ENCODE peak calls at places on chromosomes 12 and 14, in six cellular contexts. X is stomach, W is neural progenitor cell, I is tibial artery, U is lower lobe of right lung, P is fibroblast of lung. V is an unnamed sample. For H3K4me1, the result is how much of the 10 kb centered on the place peaks cover.

GRCh38 chr12:31772685-31773222 is 43.9 kb upstream of the AMN1 start:
- DNase-seq in X (no peak), W (no peak), I (no peak), U (no peak), P (no peak), V (no peak)

GRCh38 chr12:5796171-5797091 is 148.6 kb downstream of the ANO2 start:
- DNase-seq in X (peak), W (peak), I (no peak), U (peak), P (no peak), V (no peak)

GRCh38 chr12:124856842-124857178 is 6.9 kb downstream of the SCARB1 start:
- DNase-seq in X (no peak), W (no peak), I (no peak), U (no peak), P (no peak), V (no peak)

GRCh38 chr12:132766380-132767085 is 4.9 kb upstream of the ANKLE2 start:
- DNase-seq in X (peak), W (no peak), I (no peak), U (peak), P (peak), V (no peak)

GRCh38 chr14:95496690-95497241 is 19.7 kb downstream of the SYNE3 start:
- DNase-seq in X (no peak), W (no peak), I (no peak), U (no peak), P (peak), V (no peak)

GRCh38 chr14:61925043-61925442 is 162.8 kb downstream of the SNAPC1 start:
- DNase-seq in X (no peak), W (peak), I (no peak), U (no peak), P (peak), V (no peak)

GRCh38 chr12:108657130-108657745 is 23.5 kb upstream of the SELPLG start:
- DNase-seq in X (no peak), W (peak), I (no peak), U (no peak), P (no peak), V (no peak)

GRCh38 chr12:124386661-124387509 is 92.0 kb downstream of the RFLNA start:
- DNase-seq in X (no peak), W (no peak), I (no peak), U (no peak), P (no peak), V (no peak)

GRCh38 chr14:49972199-49972671 is 79.4 kb downstream of the ARF6 start:
- DNase-seq in X (no peak), W (no peak), I (no peak), U (no peak), P (peak), V (no peak)

GRCh38 chr12:122018937-122019336 is 2.7 kb upstream of the BCL7A start:
- DNase-seq in X (no peak), W (no peak), I (no peak), U (no peak), P (no peak), V (no peak)

GRCh38 chr14:68780358-68781160 is 12.3 kb downstream of the ZFP36L1 start:
- DNase-seq in X (peak), W (peak), I (peak), U (no peak), P (peak), V (peak)

GRCh38 chr12:17296882-17297281 is 690.9 kb upstream of the LMO3 start:
- DNase-seq in X (no peak), W (no peak), I (no peak), U (no peak), P (no peak), V (no peak)

GRCh38 chr14:99820702-99821331 is 27.6 kb downstream of the EML1 start:
- DNase-seq in X (no peak), W (no peak), I (no peak), U (no peak), P (no peak), V (no peak)

GRCh38 chr14:78135450-78135891 is 34.7 kb upstream of the NRXN3 start:
- DNase-seq in X (no peak), W (no peak), I (no peak), U (no peak), P (peak), V (no peak)

DNA sequence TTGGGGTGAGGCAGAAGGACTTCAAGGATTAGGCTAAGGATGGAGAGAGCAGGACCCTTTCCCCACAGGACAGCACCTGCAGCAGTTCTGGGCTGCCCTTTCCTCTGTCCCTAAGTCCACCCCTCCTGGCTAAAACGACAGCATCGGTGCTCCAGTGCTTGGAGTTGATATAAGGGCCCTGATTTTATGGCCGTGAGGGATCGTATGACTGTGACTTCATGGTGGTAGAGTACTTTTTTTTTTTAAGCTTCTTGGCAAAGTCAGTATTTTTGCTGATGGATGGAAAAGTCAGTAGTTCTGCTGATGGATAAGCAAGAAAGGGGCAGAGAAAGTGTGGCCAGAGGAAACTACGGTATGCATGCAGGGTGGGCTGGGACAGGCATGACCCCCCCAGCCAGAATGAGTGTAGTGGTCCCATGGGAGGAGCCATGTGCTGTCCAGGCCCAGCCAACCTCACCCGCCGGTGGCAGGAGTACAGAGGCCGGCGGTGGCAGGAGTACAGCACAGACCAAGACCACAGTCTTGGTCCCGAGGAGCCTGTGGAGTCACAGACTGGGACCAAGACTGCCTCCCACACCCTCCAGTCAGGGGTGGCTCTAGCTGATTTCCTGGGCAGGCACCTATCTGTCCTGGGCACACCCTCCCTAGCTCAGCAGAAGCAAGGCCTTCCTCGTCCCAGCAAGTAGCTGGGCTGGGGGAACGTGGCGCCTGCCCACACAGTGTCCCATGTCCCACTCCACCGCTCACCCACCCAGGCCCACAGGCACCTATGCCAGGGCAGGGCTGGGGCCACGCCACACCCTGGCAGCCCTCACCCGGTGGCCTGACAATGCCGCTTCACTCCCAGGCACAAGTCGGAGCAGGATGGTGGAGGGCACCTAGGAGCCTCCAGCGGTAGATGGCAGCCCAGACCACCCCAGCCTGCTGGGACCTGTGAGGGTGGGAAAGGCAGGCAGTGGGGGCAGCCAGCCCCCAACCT is 46.3 kb downstream of the CCDC88C start:
- DNase-seq in X (no peak), W (no peak), I (no peak), U (no peak), P (no peak), V (no peak)
- H3K4me1 ChIP-seq in X (half or more), W (half or more), I (under half), U (half or more), P (under half), V (half or more)

DNA sequence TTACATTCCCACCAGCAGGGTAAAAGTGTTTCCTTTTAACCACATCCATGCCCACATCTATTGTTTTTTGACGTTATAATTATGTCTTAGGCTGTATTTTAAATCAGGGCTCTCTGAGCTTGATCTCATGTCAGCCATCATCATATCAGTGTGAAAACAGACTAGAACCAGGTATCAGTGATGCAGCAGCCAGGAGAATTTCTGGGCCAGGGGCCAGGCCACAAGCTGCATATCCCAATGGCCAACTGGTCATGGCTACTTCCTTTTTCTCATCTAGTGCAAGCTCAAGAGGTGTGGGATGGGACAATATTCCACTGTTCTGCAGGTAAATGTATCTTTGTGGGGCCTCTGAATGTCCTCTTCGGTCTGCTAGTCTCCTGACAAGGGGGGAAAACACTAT is 125.1 kb downstream of the CRADD start:
- DNase-seq in X (no peak), W (no peak), I (no peak), U (no peak), P (no peak), V (no peak)
- TF ChIP-seq CTCF in X (no peak), W (no peak), I (no peak), U (no peak), P (no peak), V (no peak)

DNA sequence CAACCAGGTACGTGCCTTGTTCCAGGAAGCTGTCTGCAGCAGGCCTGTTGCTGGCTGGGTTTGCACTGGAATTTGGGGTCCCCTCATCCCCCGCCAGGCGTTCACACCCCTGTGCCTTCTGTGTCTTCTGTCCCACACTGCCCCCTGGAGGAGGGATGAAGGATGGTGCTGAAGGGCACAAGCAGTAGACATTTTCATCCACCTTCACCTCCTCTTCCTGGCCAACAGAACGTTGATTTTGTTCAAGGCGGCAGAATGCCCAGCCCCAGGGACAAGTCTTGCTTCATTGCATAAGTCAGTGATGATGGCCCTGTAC is 122.1 kb downstream of the CALM1 start:
- DNase-seq in X (peak), W (peak), I (no peak), U (peak), P (no peak), V (no peak)
- H3K4me1 ChIP-seq in X (half or more), W (under half), I (half or more), U (under half), P (under half), V (under half)

GRCh38 chr12:116210762-116211161 is 66.7 kb downstream of the MED13L start:
- DNase-seq in X (no peak), W (peak), I (no peak), U (no peak), P (no peak), V (no peak)
- TF ChIP-seq CTCF in X (no peak), W (no peak), I (no peak), U (no peak), P (no peak), V (no peak)

GRCh38 chr12:57891639-57892228 is 45.2 kb upstream of the CTDSP2 start:
- DNase-seq in X (no peak), W (no peak), I (no peak), U (no peak), P (no peak), V (no peak)
- H3K4me1 ChIP-seq in X (half or more), W (half or more), I (half or more), U (half or more), P (half or more), V (half or more)

GRCh38 chr12:116662612-116663144 is 75.2 kb downstream of the SPRING1 start:
- DNase-seq in X (no peak), W (peak), I (no peak), U (no peak), P (peak), V (no peak)
- TF ChIP-seq CTCF in X (no peak), W (no peak), I (no peak), U (no peak), P (no peak), V (no peak)

GRCh38 chr12:63997198-63997597 is 152.7 kb downstream of the SRGAP1 start:
- DNase-seq in X (no peak), W (no peak), I (no peak), U (no peak), P (no peak), V (no peak)
- H3K4me1 ChIP-seq in X (under half), W (under half), I (under half), U (under half), P (under half), V (under half)